ENCODE peak calls at places on chromosomes 12 and 14, in seven cellular contexts. Q, X, V, F, E, Y and B are unnamed samples.

GRCh38 chr14:81268016-81268416 is 47.3 kb upstream of the GTF2A1 start:
- DNase-seq in Q (peak), Y (no peak), X (no peak), E (no peak), F (peak), V (no peak), B (no peak)

GRCh38 chr12:34387711-34388635 is 365.7 kb downstream of the ALG10 start:
- DNase-seq in X (no peak), Y (no peak), V (no peak), E (no peak), F (no peak), Q (no peak), B (no peak)

GRCh38 chr12:33486058-33486457 is 46.4 kb upstream of the SYT10 start:
- DNase-seq in Y (no peak), X (no peak), V (no peak), E (no peak), F (no peak), Q (no peak), B (no peak)

GRCh38 chr12:73731658-73732057 is 806.0 kb upstream of the ATXN7L3B start:
- DNase-seq in X (no peak), Q (no peak), F (peak), Y (no peak), E (no peak), V (no peak), B (no peak)

GRCh38 chr12:47817272-47818006 is 2.3 kb downstream of the HDAC7 start:
- DNase-seq in V (no peak), F (no peak), Y (no peak), E (no peak), Q (no peak), X (no peak), B (no peak)

GRCh38 chr12:56461235-56462159 is 6.9 kb upstream of the SPRYD4 start:
- DNase-seq in Q (no peak), Y (no peak), X (no peak), F (peak), E (no peak), V (no peak), B (no peak)

GRCh38 chr12:100225491-100225890 is 24.9 kb downstream of the ACTR6 start:
- DNase-seq in E (no peak), X (no peak), Y (no peak), F (no peak), Q (no peak), V (no peak), B (no peak)

GRCh38 chr14:69632752-69633151 is 21.4 kb downstream of the SUSD6 start:
- DNase-seq in V (no peak), X (no peak), Y (no peak), F (no peak), E (no peak), Q (no peak), B (no peak)

GRCh38 chr14:21248739-21249411 is 20.4 kb downstream of the HNRNPC start:
- DNase-seq in V (no peak), Y (no peak), X (no peak), Q (no peak), E (no peak), F (no peak), B (no peak)

GRCh38 chr12:106249411-106250135 is 1.8 kb upstream of the CKAP4 start:
- DNase-seq in F (no peak), Y (no peak), X (no peak), Q (no peak), E (no peak), V (no peak), B (no peak)

GRCh38 chr12:118102070-118102469 is 1.7 kb downstream of the VSIG10 start:
- DNase-seq in V (peak), Y (no peak), F (no peak), Q (peak), E (no peak), X (no peak), B (no peak)

GRCh38 chr12:81863406-81863805 is 104.3 kb upstream of the PPFIA2 start:
- DNase-seq in F (peak), Q (no peak), E (no peak), X (peak), Y (no peak), V (no peak), B (no peak)

GRCh38 chr14:33404054-33404453 is 465.4 kb downstream of the NPAS3 start:
- DNase-seq in Q (no peak), V (no peak), E (no peak), F (peak), X (peak), Y (no peak), B (no peak)

GRCh38 chr14:72558721-72559120 is 335.2 kb downstream of the DPF3 start:
- DNase-seq in Y (no peak), E (peak), F (peak), V (no peak), X (peak), Q (no peak), B (no peak)

GRCh38 chr14:20799955-20800544 is 2.6 kb downstream of the RNASE1 start:
- DNase-seq in F (no peak), X (no peak), E (peak), V (peak), Y (no peak), Q (no peak), B (peak)

GRCh38 chr12:115450017-115450416 is 766.0 kb upstream of the TBX3 start:
- DNase-seq in Q (no peak), Y (no peak), X (no peak), F (no peak), V (no peak), E (no peak), B (no peak)